ENCODE peak calls at places on chromosomes 11 and 22, in eight cellular contexts. One of them, this sample, is unnamed.

GRCh38 chr22:36765943-36766450 is 9.9 kb downstream of the IFT27 start:
- DNase-seq in stomach: no peak
- DNase-seq in spleen: no peak
- DNase-seq in A549: no peak
- DNase-seq in sigmoid colon: no peak
- DNase-seq in K562: no peak
- DNase-seq in tibial nerve: no peak
- DNase-seq in prostate gland: no peak
- DNase-seq in this sample: no peak

GRCh38 chr22:17046949-17047348 is 37.9 kb upstream of the IL17RA start:
- DNase-seq in stomach: no peak
- DNase-seq in spleen: no peak
- DNase-seq in A549: no peak
- DNase-seq in sigmoid colon: no peak
- DNase-seq in K562: no peak
- DNase-seq in tibial nerve: no peak
- DNase-seq in prostate gland: no peak
- DNase-seq in this sample: no peak

GRCh38 chr22:47128216-47129215 is 366.1 kb downstream of the TBC1D22A start:
- DNase-seq in stomach: no peak
- DNase-seq in spleen: peak; percentile 70
- DNase-seq in A549: no peak
- DNase-seq in sigmoid colon: no peak
- DNase-seq in K562: no peak
- DNase-seq in tibial nerve: no peak
- DNase-seq in prostate gland: no peak
- DNase-seq in this sample: no peak

GRCh38 chr11:440065-441042 is 1.5 kb downstream of the ANO9 start:
- DNase-seq in stomach: no peak
- DNase-seq in spleen: no peak
- DNase-seq in A549: peak; percentile 64
- DNase-seq in sigmoid colon: no peak
- DNase-seq in K562: peak; percentile 68
- DNase-seq in tibial nerve: no peak
- DNase-seq in prostate gland: no peak
- DNase-seq in this sample: no peak

GRCh38 chr22:33404723-33405122 is 346.5 kb upstream of the SYN3 start:
- DNase-seq in stomach: no peak
- DNase-seq in spleen: no peak
- DNase-seq in A549: no peak
- DNase-seq in sigmoid colon: no peak
- DNase-seq in K562: no peak
- DNase-seq in tibial nerve: no peak
- DNase-seq in prostate gland: no peak
- DNase-seq in this sample: no peak

GRCh38 chr22:24996420-24996952 is 44.0 kb downstream of the KIAA1671 start:
- DNase-seq in stomach: no peak
- DNase-seq in spleen: no peak
- DNase-seq in A549: peak; percentile 63
- DNase-seq in sigmoid colon: no peak
- DNase-seq in K562: no peak
- DNase-seq in tibial nerve: no peak
- DNase-seq in prostate gland: peak; percentile 33
- DNase-seq in this sample: peak; percentile 45

GRCh38 chr11:70233962-70234361 is 30.9 kb downstream of the FADD start:
- DNase-seq in stomach: no peak
- DNase-seq in spleen: no peak
- DNase-seq in A549: no peak
- DNase-seq in sigmoid colon: no peak
- DNase-seq in K562: no peak
- DNase-seq in tibial nerve: no peak
- DNase-seq in prostate gland: no peak
- DNase-seq in this sample: no peak

GRCh38 chr11:67409781-67410368 is 5.6 kb upstream of the CARNS1 start:
- DNase-seq in stomach: peak; percentile 71
- DNase-seq in spleen: peak; percentile 91
- DNase-seq in A549: no peak
- DNase-seq in sigmoid colon: no peak
- DNase-seq in K562: peak; percentile 31
- DNase-seq in tibial nerve: no peak
- DNase-seq in prostate gland: no peak
- DNase-seq in this sample: no peak

GRCh38 chr11:10550503-10550902 is 9.5 kb upstream of the RNF141 start:
- DNase-seq in stomach: no peak
- DNase-seq in spleen: no peak
- DNase-seq in A549: peak; percentile 13
- DNase-seq in sigmoid colon: no peak
- DNase-seq in K562: no peak
- DNase-seq in tibial nerve: no peak
- DNase-seq in prostate gland: no peak
- DNase-seq in this sample: no peak

GRCh38 chr11:61828379-61828628 is 204 bp downstream of the FADS2 start:
- DNase-seq in stomach: no peak
- DNase-seq in spleen: no peak
- DNase-seq in A549: no peak
- DNase-seq in sigmoid colon: no peak
- DNase-seq in K562: no peak
- DNase-seq in tibial nerve: no peak
- DNase-seq in prostate gland: no peak
- DNase-seq in this sample: no peak

GRCh38 chr11:61827573-61828378 is at the start of gene FADS2:
- DNase-seq in stomach: peak; percentile 57
- DNase-seq in spleen: peak; percentile 92
- DNase-seq in A549: peak; percentile 93
- DNase-seq in sigmoid colon: peak; percentile 92
- DNase-seq in K562: no peak
- DNase-seq in tibial nerve: peak; percentile 83
- DNase-seq in prostate gland: peak; percentile 84
- DNase-seq in this sample: no peak

GRCh38 chr11:61830318-61831105 is 2.4 kb downstream of the FADS2 start:
- DNase-seq in stomach: no peak
- DNase-seq in spleen: no peak
- DNase-seq in A549: no peak
- DNase-seq in sigmoid colon: no peak
- DNase-seq in K562: no peak
- DNase-seq in tibial nerve: peak; percentile 30
- DNase-seq in prostate gland: peak; percentile 40
- DNase-seq in this sample: no peak

GRCh38 chr11:61829806-61830205 is 1.7 kb downstream of the FADS2 start:
- DNase-seq in stomach: no peak
- DNase-seq in spleen: no peak
- DNase-seq in A549: no peak
- DNase-seq in sigmoid colon: no peak
- DNase-seq in K562: no peak
- DNase-seq in tibial nerve: no peak
- DNase-seq in prostate gland: no peak
- DNase-seq in this sample: no peak

DNA sequence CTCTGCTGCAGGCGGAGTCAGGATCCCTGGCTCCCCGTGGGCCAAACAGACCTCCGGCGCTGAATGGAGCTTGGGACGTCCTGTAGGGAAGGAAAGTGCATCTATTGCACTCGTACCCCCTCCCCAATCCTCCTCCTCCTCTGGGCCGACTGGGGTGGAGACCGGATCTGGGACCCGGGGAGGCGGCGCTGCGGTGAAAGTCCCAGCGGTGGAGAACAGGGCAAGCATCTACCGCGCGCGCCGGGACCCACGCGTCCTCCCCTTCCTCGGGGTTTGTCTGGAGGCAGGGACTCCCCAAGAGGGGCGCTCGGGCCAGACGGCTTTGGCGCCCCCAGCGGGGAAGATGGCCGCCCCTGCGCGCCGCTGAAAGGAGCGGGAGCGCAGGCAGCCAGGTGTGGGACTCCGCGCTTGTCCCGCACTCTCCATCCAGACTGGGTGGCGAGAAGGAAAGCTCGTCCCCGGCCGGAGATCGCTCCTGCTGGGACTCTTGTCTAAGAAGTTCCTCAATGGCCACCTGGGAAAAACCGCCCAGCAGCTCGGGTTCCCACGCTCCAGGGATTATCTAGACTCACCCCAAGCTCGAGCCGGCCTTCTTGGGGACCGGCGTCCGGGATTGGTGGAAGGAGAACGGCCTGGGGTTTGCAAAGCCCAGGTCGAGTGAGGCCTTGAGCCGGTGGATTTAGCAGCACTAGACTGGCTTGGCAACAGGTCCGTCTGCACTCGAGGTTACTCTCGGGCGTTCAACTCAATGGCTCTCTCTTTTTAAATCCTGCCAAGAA is 718 bp downstream of the FADS2 start:
- DNase-seq in stomach: no peak
- DNase-seq in spleen: no peak
- DNase-seq in A549: peak; percentile 42
- DNase-seq in sigmoid colon: peak; percentile 74
- DNase-seq in K562: no peak
- DNase-seq in tibial nerve: no peak
- DNase-seq in prostate gland: peak; percentile 37
- DNase-seq in this sample: no peak
- TF ChIP-seq POLR2A in stomach: no peak
- TF ChIP-seq POLR2A in spleen: no peak
- TF ChIP-seq POLR2A in A549: no peak
- TF ChIP-seq POLR2A in sigmoid colon: no peak
- TF ChIP-seq POLR2A in K562: no peak
- TF ChIP-seq POLR2A in tibial nerve: no peak
- TF ChIP-seq POLR2A in prostate gland: no peak
- TF ChIP-seq POLR2A in this sample: peak; percentile 11

DNA sequence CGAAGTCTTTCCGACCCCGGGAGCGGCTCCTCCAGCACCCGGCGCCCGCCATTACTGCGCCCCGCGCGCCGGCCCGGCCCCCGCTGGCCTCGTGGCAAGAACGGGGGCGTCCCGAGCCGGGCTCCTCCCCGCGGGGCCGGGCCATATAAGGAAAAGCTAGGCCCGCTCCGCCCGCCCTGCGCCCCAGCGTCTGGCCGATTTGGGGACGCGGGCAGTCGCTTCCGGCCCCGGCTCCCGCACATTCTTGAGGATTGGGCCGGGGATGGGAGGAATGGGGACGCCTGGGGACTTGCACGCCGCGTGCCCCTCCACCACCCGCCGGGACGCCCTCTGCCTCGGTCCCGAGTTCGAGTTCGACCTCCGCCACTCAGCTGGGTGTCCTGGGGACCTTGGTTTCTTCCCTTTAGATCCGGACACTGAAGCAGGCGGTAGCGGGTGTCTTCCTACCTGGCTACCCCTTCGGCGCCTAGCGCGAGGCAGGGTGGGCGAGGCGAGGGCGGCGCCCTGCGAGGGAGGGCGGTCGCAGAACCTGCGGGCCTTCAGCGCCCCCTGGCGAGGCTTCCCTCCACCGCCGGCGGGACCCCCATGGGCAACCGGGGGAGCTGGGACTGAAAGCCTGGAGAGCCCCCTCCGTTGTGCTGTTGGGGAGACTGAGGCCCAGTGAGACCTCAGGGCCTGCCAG is 3.8 kb downstream of the SMTN start:
- DNase-seq in stomach: peak; percentile 91
- DNase-seq in spleen: peak; percentile 96
- DNase-seq in A549: peak; percentile 39
- DNase-seq in sigmoid colon: peak; percentile 96
- DNase-seq in K562: peak; percentile 76
- DNase-seq in tibial nerve: peak; percentile 84
- DNase-seq in prostate gland: peak; percentile 86
- DNase-seq in this sample: no peak
- TF ChIP-seq POLR2A in stomach: no peak
- TF ChIP-seq POLR2A in spleen: no peak
- TF ChIP-seq POLR2A in A549: no peak
- TF ChIP-seq POLR2A in sigmoid colon: peak; percentile 40
- TF ChIP-seq POLR2A in K562: peak; percentile 82
- TF ChIP-seq POLR2A in tibial nerve: peak; percentile 64
- TF ChIP-seq POLR2A in prostate gland: peak; percentile 87
- TF ChIP-seq POLR2A in this sample: no peak

GRCh38 chr11:121478226-121478894 is 25.6 kb upstream of the SORL1-AS1 start:
- DNase-seq in stomach: peak; percentile 70
- DNase-seq in spleen: no peak
- DNase-seq in A549: no peak
- DNase-seq in sigmoid colon: no peak
- DNase-seq in K562: no peak
- DNase-seq in tibial nerve: no peak
- DNase-seq in prostate gland: peak; percentile 80
- DNase-seq in this sample: no peak
- TF ChIP-seq POLR2A in stomach: no peak
- TF ChIP-seq POLR2A in spleen: no peak
- TF ChIP-seq POLR2A in A549: no peak
- TF ChIP-seq POLR2A in sigmoid colon: no peak
- TF ChIP-seq POLR2A in K562: no peak
- TF ChIP-seq POLR2A in tibial nerve: no peak
- TF ChIP-seq POLR2A in prostate gland: no peak
- TF ChIP-seq POLR2A in this sample: no peak

GRCh38 chr11:65439331-65440181 is 17.0 kb downstream of the NEAT1 start:
- DNase-seq in stomach: peak; percentile 24
- DNase-seq in spleen: no peak
- DNase-seq in A549: peak; percentile 33
- DNase-seq in sigmoid colon: peak; percentile 62
- DNase-seq in K562: peak; percentile 19
- DNase-seq in tibial nerve: no peak
- DNase-seq in prostate gland: no peak
- DNase-seq in this sample: no peak
- TF ChIP-seq POLR2A in stomach: no peak
- TF ChIP-seq POLR2A in spleen: no peak
- TF ChIP-seq POLR2A in A549: no peak
- TF ChIP-seq POLR2A in sigmoid colon: no peak
- TF ChIP-seq POLR2A in K562: peak; percentile 16
- TF ChIP-seq POLR2A in tibial nerve: no peak
- TF ChIP-seq POLR2A in prostate gland: no peak
- TF ChIP-seq POLR2A in this sample: no peak